ENCODE peak calls at places on chromosomes 16 and 17, in nine cellular contexts. H, R, E, S, F, I, K, L and N are unnamed samples.

GRCh38 chr16:12917653-12918052 is 16.3 kb downstream of the SHISA9 start:
- DNase-seq in E (peak), S (no peak), F (no peak), I (no peak), H (no peak), K (no peak), R (no peak), L (peak), N (no peak)

GRCh38 chr16:1972490-1972877 is 631 bp downstream of the TBL3 start:
- DNase-seq in K (no peak), F (no peak), S (no peak), L (no peak), R (no peak), E (no peak), H (no peak), I (no peak), N (no peak)

GRCh38 chr17:35210741-35211140 is 16.5 kb upstream of the SLC35G3 start:
- DNase-seq in F (no peak), R (no peak), I (no peak), E (no peak), L (no peak), S (peak), H (no peak), K (no peak), N (no peak)

GRCh38 chr16:24668481-24669001 is 60.9 kb upstream of the TNRC6A start:
- DNase-seq in I (no peak), K (no peak), S (peak), L (no peak), H (peak), R (no peak), E (peak), F (peak), N (no peak)

GRCh38 chr17:11935734-11936406 is 61.4 kb downstream of the ZNF18 start:
- DNase-seq in L (peak), K (no peak), R (peak), F (peak), I (no peak), H (no peak), S (no peak), E (peak), N (no peak)

GRCh38 chr17:36525113-36525512 is 9.6 kb downstream of the MYO19 start:
- DNase-seq in E (no peak), H (no peak), F (no peak), L (no peak), I (no peak), K (no peak), S (no peak), R (no peak), N (no peak)

GRCh38 chr17:56912105-56912999 is 1.5 kb downstream of the TRIM25 start:
- DNase-seq in K (no peak), I (no peak), S (no peak), R (no peak), F (no peak), H (no peak), E (no peak), L (no peak), N (no peak)

GRCh38 chr16:58948244-58948643 is 214.1 kb upstream of the GOT2 start:
- DNase-seq in F (no peak), S (no peak), L (no peak), K (no peak), R (no peak), I (no peak), E (no peak), H (no peak), N (no peak)

GRCh38 chr17:2259769-2260536 is 43.6 kb downstream of the SMG6 start:
- DNase-seq in H (no peak), L (no peak), S (peak), F (peak), E (no peak), I (peak), R (no peak), K (peak), N (no peak)

GRCh38 chr17:69524854-69525253 is 110.4 kb downstream of the MAP2K6 start:
- DNase-seq in S (no peak), I (no peak), E (no peak), F (peak), L (no peak), K (no peak), R (no peak), H (no peak), N (no peak)

GRCh38 chr17:43031666-43032065 is 6.6 kb downstream of the RND2 start:
- DNase-seq in E (no peak), S (no peak), F (no peak), L (no peak), H (no peak), K (no peak), R (no peak), I (no peak), N (no peak)

GRCh38 chr17:19304209-19304608 is 58.3 kb downstream of the B9D1 start:
- DNase-seq in S (no peak), H (no peak), I (peak), E (peak), K (no peak), F (peak), R (peak), L (no peak), N (no peak)

GRCh38 chr17:80082403-80083135 is 18.8 kb upstream of the GAA start:
- DNase-seq in R (peak), K (peak), L (no peak), F (peak), S (peak), I (no peak), H (peak), E (peak), N (no peak)

GRCh38 chr17:74089869-74090464 is 113.5 kb upstream of the RPL38 start:
- DNase-seq in E (peak), H (peak), S (no peak), L (no peak), R (peak), K (no peak), F (peak), I (peak), N (no peak)

GRCh38 chr17:76557368-76558209 is 17.7 kb downstream of the PRCD start:
- DNase-seq in L (peak), S (peak), E (peak), H (peak), K (peak), I (peak), R (peak), F (peak), N (peak)

GRCh38 chr17:64278614-64279013 is 15.6 kb upstream of the TEX2 start:
- DNase-seq in S (no peak), L (no peak), H (no peak), E (peak), F (peak), K (no peak), I (no peak), R (peak), N (no peak)

GRCh38 chr17:4944554-4945175 is 3.7 kb downstream of the PFN1 start:
- DNase-seq in R (peak), E (no peak), L (no peak), I (no peak), H (no peak), S (no peak), K (no peak), F (peak), N (no peak)

GRCh38 chr16:84478172-84478948 is 26.1 kb downstream of the MEAK7 start:
- DNase-seq in F (no peak), K (no peak), I (no peak), L (no peak), H (peak), S (no peak), E (peak), R (no peak), N (no peak)